ENCODE peak calls at places on chromosomes 4 and X, in six cellular contexts. X is Peyer's patch, Y is ovary, B is MM.1S, M is spleen, W is NB4. S is an unnamed sample.

GRCh38 chr4:37322122-37322521 is 77.6 kb downstream of the NWD2 start:
- DNase-seq in W (no peak), X (no peak), Y (no peak), B (no peak), M (no peak), S (no peak)

GRCh38 chr4:173367285-173367684 is 3.5 kb upstream of the SAP30 start:
- DNase-seq in X (no peak), B (no peak), Y (no peak), W (no peak), M (no peak), S (no peak)

GRCh38 chrX:67436867-67437266 is 107.0 kb upstream of the AR start:
- DNase-seq in W (no peak), X (no peak), B (no peak), Y (no peak), M (no peak), S (no peak)

GRCh38 chr4:86522349-86522748 is 71.8 kb upstream of the PTPN13 start:
- DNase-seq in Y (no peak), W (peak), M (no peak), B (no peak), X (no peak), S (no peak)

GRCh38 chrX:39258331-39258730 is 457.1 kb downstream of the MID1IP1 start:
- DNase-seq in W (no peak), B (no peak), X (no peak), Y (no peak), M (no peak), S (no peak)

GRCh38 chr4:182354867-182355266 is 111.7 kb downstream of the TENM3 start:
- DNase-seq in Y (no peak), W (no peak), X (no peak), M (no peak), B (no peak), S (no peak)

GRCh38 chrX:72245461-72246089 is 6.7 kb upstream of the ERCC6L start:
- DNase-seq in Y (no peak), W (peak), B (peak), X (peak), M (no peak), S (peak)

GRCh38 chrX:144265641-144266040 is 381.8 kb downstream of the UBE2NL start:
- DNase-seq in Y (no peak), B (no peak), W (no peak), X (no peak), M (no peak), S (no peak)

GRCh38 chrX:3232262-3232950 is 114.0 kb downstream of the MXRA5 start:
- DNase-seq in M (no peak), X (no peak), B (no peak), W (no peak), Y (no peak), S (no peak)

GRCh38 chr4:154519214-154519613 is 27.6 kb upstream of the DCHS2 start:
- DNase-seq in W (no peak), X (no peak), Y (no peak), M (no peak), B (no peak), S (no peak)

GRCh38 chrX:17414839-17415238 is 39.8 kb downstream of the NHS start:
- DNase-seq in B (no peak), Y (no peak), M (no peak), X (no peak), W (no peak), S (no peak)

GRCh38 chrX:131405497-131405896 is 116.4 kb upstream of the IGSF1 start:
- DNase-seq in M (no peak), W (no peak), Y (no peak), B (no peak), X (no peak), S (no peak)

GRCh38 chr4:183180621-183181020 is 81.6 kb downstream of the WWC2 start:
- DNase-seq in X (no peak), W (no peak), M (no peak), Y (no peak), B (no peak), S (no peak)

GRCh38 chr4:31674313-31674947 is 954.3 kb downstream of the PCDH7 start:
- DNase-seq in M (no peak), B (no peak), W (peak), X (no peak), Y (no peak), S (no peak)

GRCh38 chr4:101643201-101643600 is 147.3 kb upstream of the BANK1 start:
- DNase-seq in W (peak), B (no peak), X (no peak), M (no peak), Y (no peak), S (no peak)

GRCh38 chrX:31126205-31126604 is 54.4 kb upstream of the FTHL17 start:
- DNase-seq in Y (no peak), M (no peak), B (no peak), W (no peak), X (no peak), S (no peak)

GRCh38 chrX:31127716-31128115 is 55.9 kb upstream of the FTHL17 start:
- DNase-seq in M (no peak), B (no peak), X (no peak), W (no peak), Y (no peak), S (no peak)

GRCh38 chrX:31132803-31133202 is 61.0 kb upstream of the FTHL17 start:
- DNase-seq in W (no peak), Y (no peak), M (no peak), B (no peak), X (no peak), S (no peak)

GRCh38 chrX:31128849-31129248 is 57.0 kb upstream of the FTHL17 start:
- DNase-seq in Y (no peak), W (no peak), B (no peak), M (no peak), X (no peak), S (no peak)

GRCh38 chrX:31130457-31131215 is 58.8 kb upstream of the FTHL17 start:
- DNase-seq in X (no peak), M (no peak), Y (no peak), W (no peak), B (no peak), S (peak)
- H3K4me3 ChIP-seq in X (no peak), M (no peak), Y (no peak), W (no peak), B (no peak), S (no peak)

GRCh38 chr4:126790633-126791032 is 842.1 kb upstream of the INTU start:
- DNase-seq in B (no peak), Y (no peak), M (no peak), W (no peak), X (no peak), S (no peak)
- TF ChIP-seq CTCF in B (no peak), Y (no peak), M (no peak), W (no peak), X (no peak), S (no peak)

DNA sequence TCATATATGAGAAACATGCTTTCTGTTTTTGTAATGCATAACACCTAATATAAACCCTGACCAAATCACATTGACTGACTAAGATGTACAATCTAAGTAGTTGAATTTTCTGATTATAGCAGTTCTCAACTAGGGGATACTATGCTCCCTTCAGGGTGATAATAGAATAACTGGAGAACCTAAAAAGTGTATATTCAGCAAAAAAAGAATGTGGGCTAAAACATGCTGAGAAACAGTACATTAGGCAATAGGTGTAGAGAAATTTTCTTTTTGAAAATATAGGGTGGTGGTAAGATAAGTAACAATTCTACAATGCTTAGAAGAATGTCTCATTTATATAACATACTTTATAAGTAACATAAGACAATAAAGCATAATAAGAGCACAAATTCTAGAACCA is 239.6 kb downstream of the SPOCK3 start:
- DNase-seq in X (no peak), W (no peak), Y (no peak), M (no peak), B (no peak), S (no peak)
- H3K4me3 ChIP-seq in X (no peak), W (no peak), Y (no peak), M (no peak), B (no peak), S (no peak)

GRCh38 chr4:128068927-128069326 is 7.8 kb downstream of the LARP1B start:
- DNase-seq in Y (no peak), M (no peak), B (no peak), X (no peak), W (peak), S (no peak)
- TF ChIP-seq CTCF in Y (no peak), M (no peak), B (peak), X (no peak), W (peak), S (peak)

DNA sequence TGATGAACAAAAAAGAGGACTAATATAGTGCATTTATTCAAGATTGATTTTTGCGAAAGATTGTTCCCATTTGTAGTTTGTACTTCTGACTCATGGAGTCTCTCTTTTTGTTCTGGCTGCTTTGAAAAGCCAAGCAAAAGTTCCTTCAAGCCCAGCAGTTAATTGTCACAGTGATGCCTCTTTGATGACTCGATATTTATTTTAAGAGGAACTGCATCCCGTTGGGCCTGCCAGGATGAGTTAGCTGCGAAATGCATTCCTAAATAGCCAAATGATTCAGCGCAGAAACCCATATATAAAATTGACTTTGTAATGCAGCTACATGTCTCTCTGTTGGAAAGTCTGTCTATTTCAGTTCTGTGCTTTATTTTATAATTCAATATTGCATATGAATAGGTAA is 295.1 kb downstream of the GBA3 start:
- DNase-seq in B (no peak), Y (no peak), M (no peak), X (no peak), W (no peak), S (no peak)
- H3K4me3 ChIP-seq in B (no peak), Y (no peak), M (no peak), X (no peak), W (no peak), S (no peak)

GRCh38 chr4:833731-834367 is 7.9 kb upstream of the CPLX1 start:
- DNase-seq in Y (no peak), W (peak), X (no peak), M (peak), B (no peak), S (no peak)

GRCh38 chr4:831483-831805 is 5.5 kb upstream of the CPLX1 start:
- DNase-seq in W (no peak), B (no peak), X (no peak), Y (no peak), M (no peak), S (no peak)

GRCh38 chr4:833156-833555 is 7.2 kb upstream of the CPLX1 start:
- DNase-seq in B (no peak), W (peak), M (peak), Y (no peak), X (no peak), S (no peak)

GRCh38 chr4:832108-832507 is 6.2 kb upstream of the CPLX1 start:
- DNase-seq in M (peak), B (no peak), W (no peak), Y (no peak), X (no peak), S (no peak)

DNA sequence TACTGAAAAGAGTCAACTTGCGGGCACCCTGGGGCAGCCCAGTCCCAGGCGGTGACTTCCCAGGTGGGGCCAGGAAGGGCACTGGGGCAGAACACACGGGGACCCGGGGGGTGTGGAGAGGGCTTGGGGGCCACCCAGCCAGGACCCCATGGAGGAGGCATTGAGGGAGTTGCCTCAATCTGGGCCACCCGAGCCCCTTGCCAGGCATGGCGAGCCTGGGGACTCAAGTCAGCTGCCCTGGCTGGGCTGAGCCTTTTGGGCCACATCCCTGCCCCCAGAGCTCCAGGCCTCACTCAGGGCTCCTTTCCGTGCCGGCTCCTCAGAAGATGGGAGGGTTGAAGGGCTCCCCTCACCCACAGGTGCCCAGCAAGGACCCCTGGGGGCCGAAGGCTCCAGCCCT is 6.6 kb upstream of the CPLX1 start:
- DNase-seq in Y (no peak), X (no peak), W (no peak), M (peak), B (no peak), S (no peak)
- TF ChIP-seq CTCF in Y (no peak), X (no peak), W (no peak), M (no peak), B (no peak), S (no peak)

S was measured in HFF-Myc.